ENCODE peak calls at places on chromosomes 12 and 14, in six cellular contexts. W is T-helper 2 cell; M is GM20000; J is AG09319; U is activated T-cell treated with anti-CD3 and anti-CD28 coated beads, Interleukin-2, amount 50 U/mL, for 4 hours; B is RWPE2. K is an unnamed sample.
A peak's percentile ranks its signal among the peaks of the same experiment; 100 is the strongest.

GRCh38 chr12:85445060-85445938 is 165.3 kb downstream of the ALX1 start:
- DNase-seq in M (no peak), B (no peak), W (no peak), J (no peak), U (no peak), K (no peak)

GRCh38 chr14:49975286-49975685 is 82.4 kb downstream of the ARF6 start:
- DNase-seq in M (no peak), J (peak; percentile 58), U (no peak), W (no peak), B (no peak), K (no peak)

GRCh38 chr12:66241061-66242043 is 52.3 kb downstream of the IRAK3 start:
- DNase-seq in M (no peak), W (no peak), B (no peak), U (no peak), J (peak; percentile 83), K (no peak)

GRCh38 chr14:33675415-33676130 is 275.3 kb downstream of the EGLN3 start:
- DNase-seq in W (no peak), B (no peak), M (no peak), U (no peak), J (no peak), K (no peak)

GRCh38 chr14:104751539-104752337 is 1.2 kb upstream of the SIVA1 start:
- DNase-seq in M (no peak), B (no peak), U (no peak), J (no peak), W (no peak), K (no peak)

GRCh38 chr14:69632154-69632553 is 20.8 kb downstream of the SUSD6 start:
- DNase-seq in U (no peak), W (no peak), J (no peak), B (no peak), M (no peak), K (no peak)

GRCh38 chr12:109111775-109112491 is 4.5 kb upstream of the ACACB start:
- DNase-seq in J (peak; percentile 19), B (no peak), U (peak; percentile 43), W (no peak), M (peak; percentile 69), K (peak; percentile 34)

GRCh38 chr12:100128509-100128908 is 14.2 kb downstream of the BLTP3B start:
- DNase-seq in J (no peak), W (no peak), M (no peak), U (no peak), B (no peak), K (no peak)

GRCh38 chr12:109065853-109066193 is 13.4 kb downstream of the USP30 start:
- DNase-seq in J (no peak), W (no peak), B (no peak), U (no peak), M (no peak), K (no peak)

GRCh38 chr12:52794479-52795331 is 1.2 kb downstream of the KRT3 start:
- DNase-seq in U (no peak), J (no peak), B (no peak), W (no peak), M (no peak), K (no peak)